ENCODE peak calls at places on chromosomes 4 and X, in eight cellular contexts. Q is tibial nerve, F is thyroid gland, Y is IMR-90, E is right lobe of liver, U is HCT116, T is heart left ventricle, B is body of pancreas. W is an unnamed sample. For H3K27me3 and H3K4me1, the result is how much of the 10 kb centered on the place peaks cover.

GRCh38 chr4:15853345-15853744 is 75.2 kb downstream of the CD38 start:
- DNase-seq in Q (no peak), F (no peak), Y (no peak), E (no peak), U (no peak), T (no peak), B (no peak), W (no peak)

GRCh38 chr4:13309751-13310150 is 174.4 kb downstream of the RAB28 start:
- DNase-seq in Q (no peak), F (no peak), Y (no peak), E (no peak), U (no peak), T (no peak), B (no peak), W (no peak)

GRCh38 chr4:19944806-19945205 is 306.9 kb upstream of the SLIT2 start:
- DNase-seq in Q (peak), F (peak), Y (no peak), E (peak), U (no peak), T (no peak), B (no peak), W (no peak)

GRCh38 chrX:12113321-12113720 is 25.0 kb upstream of the FRMPD4 start:
- DNase-seq in Q (no peak), F (no peak), Y (peak), E (no peak), U (no peak), T (no peak), B (no peak), W (no peak)

GRCh38 chrX:153723351-153724251 is 586 bp downstream of the BCAP31 start:
- DNase-seq in Q (no peak), F (peak), Y (peak), E (peak), U (no peak), T (peak), B (peak), W (no peak)

GRCh38 chrX:53122013-53122412 is 28.1 kb downstream of the KANTR start:
- DNase-seq in Q (no peak), F (peak), Y (no peak), E (no peak), U (no peak), T (no peak), B (no peak), W (no peak)

GRCh38 chr4:121199742-121200561 is 35.8 kb upstream of the TNIP3 start:
- DNase-seq in Q (no peak), F (peak), Y (no peak), E (no peak), U (no peak), T (no peak), B (no peak), W (no peak)

GRCh38 chr4:142719854-142720541 is 126.1 kb downstream of the INPP4B start:
- DNase-seq in Q (no peak), F (no peak), Y (peak), E (no peak), U (peak), T (no peak), B (no peak), W (no peak)

GRCh38 chrX:13254076-13254785 is 65.6 kb downstream of the ATXN3L start:
- DNase-seq in Q (no peak), F (peak), Y (peak), E (no peak), U (no peak), T (no peak), B (peak), W (no peak)

GRCh38 chr4:86443495-86443894 is 83.6 kb upstream of the MAPK10 start:
- DNase-seq in Q (no peak), F (no peak), Y (no peak), E (no peak), U (no peak), T (no peak), B (no peak), W (no peak)

GRCh38 chrX:123184858-123185251 is 777 bp downstream of the GRIA3 start:
- DNase-seq in Q (no peak), F (no peak), Y (no peak), E (peak), U (no peak), T (no peak), B (no peak), W (no peak)

GRCh38 chrX:47297874-47298273 is 65.1 kb downstream of the USP11 start:
- DNase-seq in Q (no peak), F (peak), Y (no peak), E (no peak), U (peak), T (no peak), B (peak), W (no peak)

GRCh38 chr4:8045909-8046308 is 106.2 kb upstream of the AFAP1 start:
- DNase-seq in Q (no peak), F (no peak), Y (no peak), E (no peak), U (no peak), T (no peak), B (no peak), W (no peak)

GRCh38 chr4:109703664-109704351 is 563 bp upstream of the CASP6 start:
- DNase-seq in Q (no peak), F (no peak), Y (no peak), E (no peak), U (no peak), T (no peak), B (no peak), W (no peak)

GRCh38 chrX:55907968-55908607 is 190.5 kb downstream of the RRAGB start:
- DNase-seq in Q (peak), F (peak), Y (no peak), E (no peak), U (peak), T (peak), B (peak), W (no peak)

GRCh38 chrX:153635788-153636668 is 11.0 kb upstream of the DUSP9 start:
- DNase-seq in Q (no peak), F (peak), Y (no peak), E (no peak), U (no peak), T (no peak), B (peak), W (no peak)

GRCh38 chr4:111849726-111850284 is 295.4 kb upstream of the FAM241A start:
- DNase-seq in Q (no peak), F (no peak), Y (no peak), E (no peak), U (no peak), T (no peak), B (no peak), W (no peak)

GRCh38 chrX:55169782-55170181 is 50.4 kb upstream of the PAGE5 start:
- DNase-seq in Q (no peak), F (no peak), Y (no peak), E (no peak), U (no peak), T (no peak), B (no peak), W (no peak)

GRCh38 chr4:186900232-186900900 is 176.7 kb upstream of the FAT1 start:
- DNase-seq in Q (no peak), F (no peak), Y (peak), E (no peak), U (no peak), T (no peak), B (no peak), W (no peak)

GRCh38 chr4:137602401-137602800 is 70.1 kb upstream of the PCDH18 start:
- DNase-seq in Q (no peak), F (no peak), Y (no peak), E (no peak), U (no peak), T (no peak), B (no peak), W (no peak)

GRCh38 chr4:56462157-56462556 is 5.3 kb upstream of the SRP72 start:
- DNase-seq in Q (no peak), F (no peak), Y (no peak), E (no peak), U (no peak), T (no peak), B (no peak), W (no peak)

GRCh38 chr4:56465599-56466295 is 1.7 kb upstream of the SRP72 start:
- DNase-seq in Q (no peak), F (no peak), Y (peak), E (no peak), U (no peak), T (no peak), B (no peak), W (no peak)

GRCh38 chr4:56464581-56464980 is 2.8 kb upstream of the SRP72 start:
- DNase-seq in Q (no peak), F (no peak), Y (no peak), E (no peak), U (no peak), T (no peak), B (no peak), W (no peak)

GRCh38 chr4:56466910-56467283 is 520 bp upstream of the SRP72 start:
- DNase-seq in Q (no peak), F (no peak), Y (no peak), E (no peak), U (no peak), T (no peak), B (no peak), W (no peak)

GRCh38 chr4:56463711-56464110 is 3.7 kb upstream of the SRP72 start:
- DNase-seq in Q (no peak), F (no peak), Y (no peak), E (no peak), U (no peak), T (no peak), B (no peak), W (no peak)
- TF ChIP-seq POLR2A in Q (no peak), F (no peak), Y (no peak), E (no peak), U (no peak), T (no peak), B (no peak), W (no peak)

GRCh38 chr4:1535926-1536578 is 129.8 kb upstream of the NKX1-1 start:
- DNase-seq in Q (no peak), F (no peak), Y (no peak), E (no peak), U (no peak), T (no peak), B (no peak), W (no peak)
- H3K27me3 ChIP-seq in Q (half or more), F (under half), Y (under half), E (under half), U (under half), T (under half), B (under half), W (half or more)

DNA sequence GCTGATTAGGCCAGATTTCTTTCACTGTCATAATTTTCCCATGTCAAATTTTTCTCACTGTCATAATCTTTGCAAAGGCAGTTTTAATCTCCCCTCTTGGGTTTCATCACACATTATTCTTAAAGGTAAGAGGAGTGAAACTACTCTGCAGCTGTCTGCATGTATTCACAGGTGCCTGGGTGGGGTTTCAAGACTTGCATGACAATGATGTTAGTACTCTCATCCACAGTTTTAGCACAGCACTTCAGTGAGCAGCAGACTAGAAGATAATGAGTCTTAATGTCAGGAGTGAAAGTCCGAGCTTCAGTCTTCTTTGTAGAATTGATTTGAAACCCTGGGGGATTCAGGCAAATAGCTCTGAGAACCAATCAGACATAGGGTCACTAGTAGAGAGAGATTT is 182.5 kb upstream of the GALNT7 start:
- DNase-seq in Q (no peak), F (no peak), Y (no peak), E (no peak), U (no peak), T (no peak), B (no peak), W (no peak)
- H3K4me1 ChIP-seq in Q (under half), F (under half), Y (under half), E (under half), U (under half), T (under half), B (under half), W (under half)

GRCh38 chr4:38382492-38382891 is 281.5 kb upstream of the KLF3 start:
- DNase-seq in Q (no peak), F (no peak), Y (no peak), E (no peak), U (no peak), T (no peak), B (no peak), W (no peak)
- TF ChIP-seq POLR2A in Q (no peak), F (no peak), Y (no peak), E (no peak), U (no peak), T (no peak), B (no peak), W (no peak)

GRCh38 chrX:40434947-40435346 is 145.8 kb upstream of the ATP6AP2 start:
- DNase-seq in Q (peak), F (peak), Y (peak), E (no peak), U (no peak), T (peak), B (peak), W (no peak)

GRCh38 chrX:40439625-40440532 is 140.9 kb upstream of the ATP6AP2 start:
- DNase-seq in Q (no peak), F (no peak), Y (no peak), E (no peak), U (no peak), T (no peak), B (no peak), W (no peak)

GRCh38 chrX:40440841-40441240 is 139.9 kb upstream of the ATP6AP2 start:
- DNase-seq in Q (no peak), F (no peak), Y (no peak), E (no peak), U (no peak), T (no peak), B (no peak), W (no peak)

GRCh38 chrX:40434443-40434842 is 146.3 kb upstream of the ATP6AP2 start:
- DNase-seq in Q (no peak), F (no peak), Y (no peak), E (no peak), U (no peak), T (no peak), B (no peak), W (no peak)

GRCh38 chrX:40437348-40437747 is 143.4 kb upstream of the ATP6AP2 start:
- DNase-seq in Q (no peak), F (no peak), Y (no peak), E (no peak), U (no peak), T (no peak), B (no peak), W (no peak)
- H3K27me3 ChIP-seq in Q (under half), F (under half), Y (under half), E (under half), U (under half), T (under half), B (under half), W (under half)

GRCh38 chr4:70722199-70722791 is 531 bp downstream of the RUFY3 start:
- DNase-seq in Q (no peak), F (no peak), Y (peak), E (no peak), U (no peak), T (no peak), B (no peak), W (no peak)

GRCh38 chr4:70724463-70724862 is 2.7 kb downstream of the RUFY3 start:
- DNase-seq in Q (no peak), F (no peak), Y (no peak), E (no peak), U (no peak), T (no peak), B (no peak), W (no peak)

GRCh38 chr4:70725633-70726032 is 3.9 kb downstream of the RUFY3 start:
- DNase-seq in Q (no peak), F (no peak), Y (no peak), E (no peak), U (no peak), T (no peak), B (no peak), W (no peak)

DNA sequence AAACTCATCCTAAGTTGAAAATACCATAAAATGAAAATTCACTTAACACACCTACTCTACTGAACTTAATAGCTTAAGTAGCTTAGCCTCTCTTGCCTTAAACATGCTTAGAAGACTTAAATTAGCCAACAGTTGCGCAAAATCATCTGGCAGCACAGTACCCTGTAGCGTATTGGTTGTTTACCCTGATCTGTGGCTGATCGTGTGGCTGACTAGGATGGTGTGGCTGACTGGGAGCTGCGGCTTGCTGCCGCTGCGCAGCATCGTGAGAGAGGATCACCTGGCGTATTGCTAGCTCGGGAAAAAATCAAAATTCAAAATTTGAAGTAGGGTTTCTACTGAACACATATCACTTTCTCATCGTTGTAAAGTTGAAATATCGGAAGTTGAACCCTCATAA is 6.3 kb downstream of the RUFY3 start:
- DNase-seq in Q (no peak), F (no peak), Y (no peak), E (no peak), U (no peak), T (no peak), B (no peak), W (no peak)
- H3K4me1 ChIP-seq in Q (under half), F (under half), Y (under half), E (under half), U (under half), T (under half), B (under half), W (under half)

W was measured in esophagus squamous epithelium.